ENCODE peak calls at places on chromosome 14, in nine cellular contexts. One of them, this sample, is unnamed. For H3K4me1, the result is how much of the 10 kb centered on the place peaks cover.

GRCh38 chr14:67532998-67533753 is at the start of gene PLEKHH1:
- DNase-seq in OCI-LY7: no peak
- DNase-seq in heart right ventricle: peak
- DNase-seq in CD4-positive, alpha-beta memory T cell: peak
- DNase-seq in pancreas: peak
- DNase-seq in heart left ventricle: peak
- DNase-seq in left ventricle myocardium inferior: peak
- DNase-seq in fibroblast of lung: peak
- DNase-seq in sigmoid colon: peak
- DNase-seq in this sample: peak

GRCh38 chr14:91904483-91904882 is 37.1 kb upstream of the TC2N start:
- DNase-seq in OCI-LY7: no peak
- DNase-seq in heart right ventricle: no peak
- DNase-seq in CD4-positive, alpha-beta memory T cell: no peak
- DNase-seq in pancreas: no peak
- DNase-seq in heart left ventricle: no peak
- DNase-seq in left ventricle myocardium inferior: no peak
- DNase-seq in fibroblast of lung: no peak
- DNase-seq in sigmoid colon: peak
- DNase-seq in this sample: no peak

GRCh38 chr14:76576047-76576741 is 185.1 kb upstream of the VASH1 start:
- DNase-seq in OCI-LY7: no peak
- DNase-seq in heart right ventricle: peak
- DNase-seq in CD4-positive, alpha-beta memory T cell: no peak
- DNase-seq in pancreas: no peak
- DNase-seq in heart left ventricle: peak
- DNase-seq in left ventricle myocardium inferior: no peak
- DNase-seq in fibroblast of lung: peak
- DNase-seq in sigmoid colon: no peak
- DNase-seq in this sample: no peak

GRCh38 chr14:76257842-76258397 is 106.2 kb downstream of the GPATCH2L start:
- DNase-seq in OCI-LY7: no peak
- DNase-seq in heart right ventricle: no peak
- DNase-seq in CD4-positive, alpha-beta memory T cell: no peak
- DNase-seq in pancreas: no peak
- DNase-seq in heart left ventricle: no peak
- DNase-seq in left ventricle myocardium inferior: no peak
- DNase-seq in fibroblast of lung: no peak
- DNase-seq in sigmoid colon: no peak
- DNase-seq in this sample: no peak

GRCh38 chr14:78324353-78324752 is 154.2 kb downstream of the NRXN3 start:
- DNase-seq in OCI-LY7: no peak
- DNase-seq in heart right ventricle: no peak
- DNase-seq in CD4-positive, alpha-beta memory T cell: no peak
- DNase-seq in pancreas: no peak
- DNase-seq in heart left ventricle: no peak
- DNase-seq in left ventricle myocardium inferior: no peak
- DNase-seq in fibroblast of lung: no peak
- DNase-seq in sigmoid colon: no peak
- DNase-seq in this sample: no peak

GRCh38 chr14:75277796-75278421 is 719 bp upstream of the FOS start:
- DNase-seq in OCI-LY7: no peak
- DNase-seq in heart right ventricle: no peak
- DNase-seq in CD4-positive, alpha-beta memory T cell: peak
- DNase-seq in pancreas: no peak
- DNase-seq in heart left ventricle: no peak
- DNase-seq in left ventricle myocardium inferior: no peak
- DNase-seq in fibroblast of lung: no peak
- DNase-seq in sigmoid colon: no peak
- DNase-seq in this sample: no peak

GRCh38 chr14:77474763-77475162 is 16.9 kb downstream of the AHSA1 start:
- DNase-seq in OCI-LY7: no peak
- DNase-seq in heart right ventricle: no peak
- DNase-seq in CD4-positive, alpha-beta memory T cell: no peak
- DNase-seq in pancreas: no peak
- DNase-seq in heart left ventricle: no peak
- DNase-seq in left ventricle myocardium inferior: no peak
- DNase-seq in fibroblast of lung: no peak
- DNase-seq in sigmoid colon: no peak
- DNase-seq in this sample: no peak

GRCh38 chr14:103483600-103483999 is 39.0 kb downstream of the CKB start:
- DNase-seq in OCI-LY7: no peak
- DNase-seq in heart right ventricle: no peak
- DNase-seq in CD4-positive, alpha-beta memory T cell: no peak
- DNase-seq in pancreas: no peak
- DNase-seq in heart left ventricle: no peak
- DNase-seq in left ventricle myocardium inferior: no peak
- DNase-seq in fibroblast of lung: peak
- DNase-seq in sigmoid colon: no peak
- DNase-seq in this sample: no peak

GRCh38 chr14:34081576-34082136 is 130.8 kb upstream of the EGLN3 start:
- DNase-seq in OCI-LY7: no peak
- DNase-seq in heart right ventricle: no peak
- DNase-seq in CD4-positive, alpha-beta memory T cell: no peak
- DNase-seq in pancreas: no peak
- DNase-seq in heart left ventricle: no peak
- DNase-seq in left ventricle myocardium inferior: no peak
- DNase-seq in fibroblast of lung: peak
- DNase-seq in sigmoid colon: no peak
- DNase-seq in this sample: no peak

GRCh38 chr14:77040995-77041744 is 12.7 kb upstream of the IRF2BPL start:
- DNase-seq in OCI-LY7: no peak
- DNase-seq in heart right ventricle: no peak
- DNase-seq in CD4-positive, alpha-beta memory T cell: peak
- DNase-seq in pancreas: peak
- DNase-seq in heart left ventricle: no peak
- DNase-seq in left ventricle myocardium inferior: no peak
- DNase-seq in fibroblast of lung: no peak
- DNase-seq in sigmoid colon: peak
- DNase-seq in this sample: no peak

GRCh38 chr14:28773176-28773575 is 6.6 kb downstream of the FOXG1 start:
- DNase-seq in OCI-LY7: no peak
- DNase-seq in heart right ventricle: no peak
- DNase-seq in CD4-positive, alpha-beta memory T cell: no peak
- DNase-seq in pancreas: no peak
- DNase-seq in heart left ventricle: no peak
- DNase-seq in left ventricle myocardium inferior: no peak
- DNase-seq in fibroblast of lung: no peak
- DNase-seq in sigmoid colon: no peak
- DNase-seq in this sample: no peak

GRCh38 chr14:28773917-28774691 is 7.5 kb downstream of the FOXG1 start:
- DNase-seq in OCI-LY7: no peak
- DNase-seq in heart right ventricle: no peak
- DNase-seq in CD4-positive, alpha-beta memory T cell: no peak
- DNase-seq in pancreas: no peak
- DNase-seq in heart left ventricle: no peak
- DNase-seq in left ventricle myocardium inferior: no peak
- DNase-seq in fibroblast of lung: peak
- DNase-seq in sigmoid colon: no peak
- DNase-seq in this sample: no peak

GRCh38 chr14:28770574-28770973 is 4.0 kb downstream of the FOXG1 start:
- DNase-seq in OCI-LY7: no peak
- DNase-seq in heart right ventricle: no peak
- DNase-seq in CD4-positive, alpha-beta memory T cell: no peak
- DNase-seq in pancreas: no peak
- DNase-seq in heart left ventricle: no peak
- DNase-seq in left ventricle myocardium inferior: no peak
- DNase-seq in fibroblast of lung: no peak
- DNase-seq in sigmoid colon: no peak
- DNase-seq in this sample: no peak

GRCh38 chr14:28771168-28771567 is 4.6 kb downstream of the FOXG1 start:
- DNase-seq in OCI-LY7: no peak
- DNase-seq in heart right ventricle: no peak
- DNase-seq in CD4-positive, alpha-beta memory T cell: no peak
- DNase-seq in pancreas: no peak
- DNase-seq in heart left ventricle: no peak
- DNase-seq in left ventricle myocardium inferior: no peak
- DNase-seq in fibroblast of lung: no peak
- DNase-seq in sigmoid colon: no peak
- DNase-seq in this sample: no peak

GRCh38 chr14:28772613-28773012 is 6.0 kb downstream of the FOXG1 start:
- DNase-seq in OCI-LY7: no peak
- DNase-seq in heart right ventricle: no peak
- DNase-seq in CD4-positive, alpha-beta memory T cell: no peak
- DNase-seq in pancreas: no peak
- DNase-seq in heart left ventricle: no peak
- DNase-seq in left ventricle myocardium inferior: no peak
- DNase-seq in fibroblast of lung: peak
- DNase-seq in sigmoid colon: no peak
- DNase-seq in this sample: no peak
- H3K4me3 ChIP-seq in OCI-LY7: no peak
- H3K4me3 ChIP-seq in heart right ventricle: no peak
- H3K4me3 ChIP-seq in CD4-positive, alpha-beta memory T cell: no peak
- H3K4me3 ChIP-seq in pancreas: no peak
- H3K4me3 ChIP-seq in heart left ventricle: no peak
- H3K4me3 ChIP-seq in left ventricle myocardium inferior: no peak
- H3K4me3 ChIP-seq in fibroblast of lung: no peak
- H3K4me3 ChIP-seq in sigmoid colon: no peak
- H3K4me3 ChIP-seq in this sample: no peak

GRCh38 chr14:105088812-105089745 is 23.8 kb upstream of the GPR132 start:
- DNase-seq in OCI-LY7: no peak
- DNase-seq in heart right ventricle: no peak
- DNase-seq in CD4-positive, alpha-beta memory T cell: no peak
- DNase-seq in pancreas: peak
- DNase-seq in heart left ventricle: peak
- DNase-seq in left ventricle myocardium inferior: no peak
- DNase-seq in fibroblast of lung: peak
- DNase-seq in sigmoid colon: peak
- DNase-seq in this sample: no peak

GRCh38 chr14:105089746-105090492 is 24.7 kb upstream of the GPR132 start:
- DNase-seq in OCI-LY7: no peak
- DNase-seq in heart right ventricle: peak
- DNase-seq in CD4-positive, alpha-beta memory T cell: no peak
- DNase-seq in pancreas: no peak
- DNase-seq in heart left ventricle: no peak
- DNase-seq in left ventricle myocardium inferior: no peak
- DNase-seq in fibroblast of lung: no peak
- DNase-seq in sigmoid colon: peak
- DNase-seq in this sample: no peak

GRCh38 chr14:105087308-105087962 is 22.2 kb upstream of the GPR132 start:
- DNase-seq in OCI-LY7: no peak
- DNase-seq in heart right ventricle: no peak
- DNase-seq in CD4-positive, alpha-beta memory T cell: no peak
- DNase-seq in pancreas: peak
- DNase-seq in heart left ventricle: peak
- DNase-seq in left ventricle myocardium inferior: peak
- DNase-seq in fibroblast of lung: peak
- DNase-seq in sigmoid colon: peak
- DNase-seq in this sample: no peak

GRCh38 chr14:105086833-105087307 is 21.6 kb upstream of the GPR132 start:
- DNase-seq in OCI-LY7: peak
- DNase-seq in heart right ventricle: peak
- DNase-seq in CD4-positive, alpha-beta memory T cell: peak
- DNase-seq in pancreas: peak
- DNase-seq in heart left ventricle: peak
- DNase-seq in left ventricle myocardium inferior: peak
- DNase-seq in fibroblast of lung: peak
- DNase-seq in sigmoid colon: peak
- DNase-seq in this sample: peak

GRCh38 chr14:105087963-105088811 is 23.0 kb upstream of the GPR132 start:
- DNase-seq in OCI-LY7: no peak
- DNase-seq in heart right ventricle: peak
- DNase-seq in CD4-positive, alpha-beta memory T cell: no peak
- DNase-seq in pancreas: peak
- DNase-seq in heart left ventricle: peak
- DNase-seq in left ventricle myocardium inferior: peak
- DNase-seq in fibroblast of lung: peak
- DNase-seq in sigmoid colon: peak
- DNase-seq in this sample: no peak
- H3K4me1 ChIP-seq in OCI-LY7: under half
- H3K4me1 ChIP-seq in heart right ventricle: half or more
- H3K4me1 ChIP-seq in CD4-positive, alpha-beta memory T cell: under half
- H3K4me1 ChIP-seq in pancreas: under half
- H3K4me1 ChIP-seq in heart left ventricle: under half
- H3K4me1 ChIP-seq in left ventricle myocardium inferior: half or more
- H3K4me1 ChIP-seq in fibroblast of lung: under half
- H3K4me1 ChIP-seq in sigmoid colon: under half
- H3K4me1 ChIP-seq in this sample: under half

GRCh38 chr14:105797546-105797945 is 271.2 kb downstream of the TMEM121 start:
- DNase-seq in OCI-LY7: no peak
- DNase-seq in heart right ventricle: no peak
- DNase-seq in CD4-positive, alpha-beta memory T cell: no peak
- DNase-seq in pancreas: no peak
- DNase-seq in heart left ventricle: no peak
- DNase-seq in left ventricle myocardium inferior: no peak
- DNase-seq in fibroblast of lung: no peak
- DNase-seq in sigmoid colon: no peak
- DNase-seq in this sample: no peak

GRCh38 chr14:105793836-105794235 is 267.5 kb downstream of the TMEM121 start:
- DNase-seq in OCI-LY7: no peak
- DNase-seq in heart right ventricle: no peak
- DNase-seq in CD4-positive, alpha-beta memory T cell: no peak
- DNase-seq in pancreas: no peak
- DNase-seq in heart left ventricle: no peak
- DNase-seq in left ventricle myocardium inferior: no peak
- DNase-seq in fibroblast of lung: no peak
- DNase-seq in sigmoid colon: no peak
- DNase-seq in this sample: no peak
- H3K4me3 ChIP-seq in OCI-LY7: no peak
- H3K4me3 ChIP-seq in heart right ventricle: no peak
- H3K4me3 ChIP-seq in CD4-positive, alpha-beta memory T cell: no peak
- H3K4me3 ChIP-seq in pancreas: no peak
- H3K4me3 ChIP-seq in heart left ventricle: no peak
- H3K4me3 ChIP-seq in left ventricle myocardium inferior: no peak
- H3K4me3 ChIP-seq in fibroblast of lung: no peak
- H3K4me3 ChIP-seq in sigmoid colon: no peak
- H3K4me3 ChIP-seq in this sample: no peak

GRCh38 chr14:69614592-69614991 is 3.2 kb downstream of the SUSD6 start:
- DNase-seq in OCI-LY7: peak
- DNase-seq in heart right ventricle: peak
- DNase-seq in CD4-positive, alpha-beta memory T cell: no peak
- DNase-seq in pancreas: no peak
- DNase-seq in heart left ventricle: peak
- DNase-seq in left ventricle myocardium inferior: peak
- DNase-seq in fibroblast of lung: no peak
- DNase-seq in sigmoid colon: no peak
- DNase-seq in this sample: no peak

GRCh38 chr14:69611264-69612013 is at the start of gene SUSD6:
- DNase-seq in OCI-LY7: peak
- DNase-seq in heart right ventricle: peak
- DNase-seq in CD4-positive, alpha-beta memory T cell: peak
- DNase-seq in pancreas: peak
- DNase-seq in heart left ventricle: peak
- DNase-seq in left ventricle myocardium inferior: peak
- DNase-seq in fibroblast of lung: peak
- DNase-seq in sigmoid colon: peak
- DNase-seq in this sample: peak

GRCh38 chr14:69612014-69612758 is 790 bp downstream of the SUSD6 start:
- DNase-seq in OCI-LY7: peak
- DNase-seq in heart right ventricle: no peak
- DNase-seq in CD4-positive, alpha-beta memory T cell: peak
- DNase-seq in pancreas: peak
- DNase-seq in heart left ventricle: peak
- DNase-seq in left ventricle myocardium inferior: peak
- DNase-seq in fibroblast of lung: peak
- DNase-seq in sigmoid colon: no peak
- DNase-seq in this sample: peak

GRCh38 chr14:69612759-69613145 is 1.4 kb downstream of the SUSD6 start:
- DNase-seq in OCI-LY7: peak
- DNase-seq in heart right ventricle: no peak
- DNase-seq in CD4-positive, alpha-beta memory T cell: no peak
- DNase-seq in pancreas: no peak
- DNase-seq in heart left ventricle: no peak
- DNase-seq in left ventricle myocardium inferior: no peak
- DNase-seq in fibroblast of lung: no peak
- DNase-seq in sigmoid colon: no peak
- DNase-seq in this sample: no peak

GRCh38 chr14:69613312-69614073 is 2.1 kb downstream of the SUSD6 start:
- DNase-seq in OCI-LY7: no peak
- DNase-seq in heart right ventricle: no peak
- DNase-seq in CD4-positive, alpha-beta memory T cell: no peak
- DNase-seq in pancreas: no peak
- DNase-seq in heart left ventricle: no peak
- DNase-seq in left ventricle myocardium inferior: no peak
- DNase-seq in fibroblast of lung: no peak
- DNase-seq in sigmoid colon: no peak
- DNase-seq in this sample: no peak
- H3K4me1 ChIP-seq in OCI-LY7: half or more
- H3K4me1 ChIP-seq in heart right ventricle: half or more
- H3K4me1 ChIP-seq in CD4-positive, alpha-beta memory T cell: half or more
- H3K4me1 ChIP-seq in pancreas: half or more
- H3K4me1 ChIP-seq in heart left ventricle: under half
- H3K4me1 ChIP-seq in left ventricle myocardium inferior: half or more
- H3K4me1 ChIP-seq in fibroblast of lung: under half
- H3K4me1 ChIP-seq in sigmoid colon: under half
- H3K4me1 ChIP-seq in this sample: under half